ENCODE peak calls at places on chromosome 4, in seven cellular contexts. V, C, S, P, Z, L and W are unnamed samples.

GRCh38 chr4:147822128-147822527 is 90.2 kb downstream of the ARHGAP10 start:
- DNase-seq in L (no peak), P (no peak), C (no peak), Z (peak), S (no peak), V (no peak), W (no peak)

GRCh38 chr4:157854819-157855218 is 318.0 kb downstream of the GASK1B start:
- DNase-seq in Z (no peak), L (no peak), V (no peak), P (no peak), C (no peak), S (no peak), W (no peak)

GRCh38 chr4:138404801-138405200 is 162.7 kb upstream of the SLC7A11 start:
- DNase-seq in Z (no peak), P (no peak), L (no peak), C (no peak), V (no peak), S (no peak), W (no peak)

GRCh38 chr4:32470087-32470585 is 1750.0 kb downstream of the PCDH7 start:
- DNase-seq in L (no peak), V (no peak), Z (no peak), P (no peak), C (no peak), S (no peak), W (no peak)

GRCh38 chr4:25860586-25861421 is 2.0 kb downstream of the SEL1L3 start:
- DNase-seq in C (peak), Z (no peak), L (no peak), V (no peak), P (no peak), S (no peak), W (no peak)

GRCh38 chr4:65559270-65559669 is 111.0 kb downstream of the EPHA5 start:
- DNase-seq in L (no peak), P (peak), C (no peak), V (no peak), Z (no peak), S (no peak), W (no peak)

GRCh38 chr4:185457136-185457535 is 14.4 kb downstream of the CCDC110 start:
- DNase-seq in S (no peak), Z (no peak), V (no peak), P (no peak), C (no peak), L (no peak), W (no peak)

GRCh38 chr4:178165251-178165650 is 723.0 kb upstream of the AGA start:
- DNase-seq in Z (no peak), S (no peak), C (no peak), V (no peak), P (no peak), L (no peak), W (no peak)

GRCh38 chr4:66465111-66465510 is 794.8 kb upstream of the EPHA5 start:
- DNase-seq in S (no peak), Z (no peak), V (no peak), L (no peak), P (no peak), C (no peak), W (no peak)

GRCh38 chr4:184387351-184387750 is 87.0 kb downstream of the IRF2 start:
- DNase-seq in L (no peak), P (no peak), S (no peak), V (no peak), C (no peak), Z (no peak), W (no peak)

GRCh38 chr4:126583509-126583908 is 1049.2 kb upstream of the INTU start:
- DNase-seq in C (no peak), L (no peak), P (peak), Z (peak), S (no peak), V (no peak), W (no peak)

GRCh38 chr4:53905935-53906377 is 158.4 kb downstream of the CHIC2 start:
- DNase-seq in P (no peak), S (peak), Z (peak), V (no peak), L (peak), C (no peak), W (no peak)

GRCh38 chr4:99612281-99612680 is 37.7 kb downstream of the MTTP start:
- DNase-seq in V (no peak), Z (no peak), L (no peak), P (no peak), C (no peak), S (no peak), W (no peak)

GRCh38 chr4:6772223-6772928 is 10.2 kb upstream of the KIAA0232 start:
- DNase-seq in Z (no peak), C (no peak), L (no peak), P (no peak), V (no peak), S (no peak), W (no peak)

GRCh38 chr4:24209131-24209530 is 319.3 kb upstream of the PPARGC1A start:
- DNase-seq in C (no peak), L (no peak), P (no peak), S (no peak), Z (no peak), V (no peak), W (no peak)

GRCh38 chr4:188971125-188971524 is 831.9 kb downstream of the TRIML1 start:
- DNase-seq in C (no peak), S (peak), L (no peak), P (no peak), Z (no peak), V (no peak), W (no peak)

GRCh38 chr4:6473264-6474052 is 1.0 kb upstream of the PPP2R2C start:
- DNase-seq in Z (no peak), L (no peak), S (no peak), P (peak), V (no peak), C (no peak), W (no peak)

GRCh38 chr4:19659131-19659530 is 592.6 kb upstream of the SLIT2 start:
- DNase-seq in P (no peak), L (no peak), C (no peak), V (no peak), Z (no peak), S (no peak), W (no peak)

GRCh38 chr4:183444953-183445543 is 612 bp downstream of the CDKN2AIP start:
- DNase-seq in Z (no peak), C (peak), V (peak), S (peak), P (no peak), L (no peak), W (peak)

GRCh38 chr4:72767903-72768817 is 199.1 kb upstream of the ADAMTS3 start:
- DNase-seq in V (no peak), S (peak), L (no peak), C (peak), P (no peak), Z (no peak), W (no peak)

GRCh38 chr4:10117424-10118354 is 1.1 kb upstream of the WDR1 start:
- DNase-seq in V (no peak), Z (no peak), C (no peak), S (no peak), L (peak), P (peak), W (no peak)

GRCh38 chr4:185304541-185304940 is 91.2 kb downstream of the LRP2BP start:
- DNase-seq in Z (no peak), P (no peak), C (no peak), S (no peak), V (no peak), L (no peak), W (no peak)

GRCh38 chr4:761739-762138 is 56.1 kb downstream of the PCGF3 start:
- DNase-seq in C (no peak), P (no peak), L (no peak), Z (no peak), S (no peak), V (no peak), W (no peak)

GRCh38 chr4:30718889-30719252 is 1.3 kb upstream of the PCDH7 start:
- DNase-seq in L (no peak), C (no peak), P (no peak), V (no peak), S (peak), Z (no peak), W (no peak)

GRCh38 chr4:20825493-20825892 is 125.2 kb downstream of the PACRGL start:
- DNase-seq in S (no peak), Z (no peak), P (no peak), C (no peak), V (no peak), L (no peak), W (no peak)

GRCh38 chr4:127203561-127204260 is 429.0 kb upstream of the INTU start:
- DNase-seq in V (no peak), C (no peak), P (no peak), Z (no peak), L (no peak), S (no peak), W (no peak)

GRCh38 chr4:42453612-42454011 is 56.3 kb downstream of the SHISA3 start:
- DNase-seq in Z (no peak), S (no peak), P (no peak), L (peak), C (no peak), V (no peak), W (no peak)

GRCh38 chr4:47468686-47469365 is 5.3 kb upstream of the COMMD8 start:
- DNase-seq in Z (no peak), C (no peak), P (no peak), V (no peak), L (no peak), S (no peak), W (no peak)

GRCh38 chr4:183838987-183839712 is 66.0 kb upstream of the STOX2 start:
- DNase-seq in L (no peak), V (no peak), Z (no peak), S (peak), C (no peak), P (no peak), W (no peak)

GRCh38 chr4:109462802-109463201 is 29.2 kb downstream of the SEC24B start:
- DNase-seq in C (no peak), Z (no peak), S (no peak), L (no peak), V (no peak), P (no peak), W (no peak)

GRCh38 chr4:109465065-109465464 is 31.4 kb downstream of the SEC24B start:
- DNase-seq in Z (no peak), C (no peak), S (no peak), P (no peak), L (no peak), V (no peak), W (no peak)

DNA sequence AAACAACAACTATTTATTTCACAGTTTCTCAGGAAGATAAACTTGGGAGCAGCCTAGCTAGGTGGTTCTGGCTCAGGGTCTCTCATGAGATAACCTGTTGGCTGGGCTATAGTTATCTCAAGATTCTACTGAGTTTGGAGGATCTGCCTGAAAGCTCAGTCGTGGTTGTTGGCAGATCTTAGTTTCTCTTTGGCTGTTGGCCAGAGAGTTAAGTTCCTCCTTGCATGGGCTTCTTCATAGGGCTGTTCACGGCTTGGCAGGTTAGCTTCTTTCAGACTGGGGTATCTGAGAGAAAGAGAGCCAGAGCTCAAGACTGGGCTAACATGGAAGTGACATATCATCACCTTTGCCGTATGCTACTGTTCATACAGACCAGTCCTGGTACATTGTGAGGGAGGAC is 28.7 kb downstream of the SEC24B start:
- DNase-seq in P (no peak), S (no peak), V (no peak), C (no peak), L (no peak), Z (no peak), W (no peak)
- TF ChIP-seq POLR2AphosphoS5 in P (no peak), S (no peak), V (no peak), C (no peak), L (no peak), Z (no peak), W (no peak)

DNA sequence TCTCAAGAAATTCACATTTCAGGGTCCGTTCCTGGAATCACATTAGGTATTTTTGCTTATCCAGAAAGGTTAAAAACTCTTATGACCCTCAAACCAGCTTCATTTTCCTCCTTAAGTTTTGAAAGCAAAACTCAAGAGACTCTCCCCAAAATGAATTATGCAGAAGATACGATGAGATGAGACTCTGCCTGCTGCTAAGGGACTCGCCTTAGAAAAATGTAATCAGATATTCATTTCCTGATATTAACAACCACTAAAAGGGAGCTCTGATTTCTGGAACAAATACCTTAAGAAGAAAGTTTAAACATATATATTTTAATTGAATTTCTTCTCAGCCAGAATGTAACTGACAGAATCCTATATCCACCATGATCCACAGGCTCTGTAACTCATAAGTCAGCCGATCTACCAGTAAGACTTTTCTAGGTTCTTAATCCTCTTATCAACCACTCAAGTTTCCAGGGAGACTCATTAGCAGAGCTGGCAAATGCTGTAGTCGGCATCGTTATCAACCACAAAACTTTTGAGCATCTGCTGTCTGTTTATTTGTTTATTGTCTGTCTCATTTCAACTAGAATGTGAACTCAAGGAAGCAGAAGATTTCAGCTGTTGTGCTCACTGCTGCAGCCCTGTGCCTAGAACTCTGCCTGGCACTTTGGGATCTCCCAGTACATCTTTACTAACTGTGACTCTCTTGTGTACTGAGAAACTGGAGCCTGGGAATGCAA is 112.5 kb downstream of the LDB2 start:
- DNase-seq in Z (no peak), V (no peak), L (no peak), C (no peak), S (no peak), P (no peak), W (no peak)
- TF ChIP-seq TAF1 in Z (no peak), V (no peak), L (no peak), C (no peak), S (no peak), P (no peak), W (no peak)

GRCh38 chr4:1956631-1957030 is 52.1 kb downstream of the NELFA start:
- DNase-seq in C (no peak), Z (no peak), S (no peak), P (no peak), V (no peak), L (no peak), W (no peak)

GRCh38 chr4:1952046-1952700 is 56.6 kb downstream of the NELFA start:
- DNase-seq in L (no peak), V (no peak), P (no peak), S (no peak), Z (no peak), C (no peak), W (no peak)

GRCh38 chr4:1950369-1950768 is 58.4 kb downstream of the NELFA start:
- DNase-seq in Z (no peak), C (no peak), P (no peak), V (no peak), S (no peak), L (no peak), W (no peak)

GRCh38 chr4:1952719-1953118 is 56.1 kb downstream of the NELFA start:
- DNase-seq in P (no peak), L (no peak), Z (no peak), V (no peak), C (no peak), S (no peak), W (no peak)

DNA sequence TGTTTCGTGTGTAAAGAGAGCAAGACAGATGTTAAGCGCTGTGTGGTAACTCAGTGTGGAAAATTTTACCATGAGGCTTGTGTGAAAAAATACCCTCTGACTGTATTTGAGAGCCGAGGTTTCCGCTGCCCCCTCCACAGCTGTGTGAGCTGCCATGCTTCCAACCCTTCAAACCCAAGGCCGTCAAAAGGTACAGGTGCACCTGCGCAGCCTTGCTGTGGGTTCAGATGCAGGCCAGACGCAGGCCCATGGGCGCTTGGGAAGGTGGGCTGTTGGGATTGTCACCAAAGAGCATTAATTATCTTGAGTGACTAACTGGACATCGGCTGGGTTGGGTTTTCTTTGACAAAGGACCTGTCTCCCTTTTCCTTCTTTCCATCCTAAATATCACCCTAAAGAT is 55.4 kb downstream of the NELFA start:
- DNase-seq in Z (no peak), P (no peak), L (no peak), S (no peak), C (no peak), V (no peak), W (no peak)
- TF ChIP-seq POLR2AphosphoS5 in Z (no peak), P (no peak), L (no peak), S (no peak), C (no peak), V (no peak), W (no peak)

GRCh38 chr4:70153937-70154336 is at the start of gene PRR27:
- DNase-seq in V (no peak), L (no peak), C (no peak), P (no peak), Z (no peak), S (no peak), W (no peak)

DNA sequence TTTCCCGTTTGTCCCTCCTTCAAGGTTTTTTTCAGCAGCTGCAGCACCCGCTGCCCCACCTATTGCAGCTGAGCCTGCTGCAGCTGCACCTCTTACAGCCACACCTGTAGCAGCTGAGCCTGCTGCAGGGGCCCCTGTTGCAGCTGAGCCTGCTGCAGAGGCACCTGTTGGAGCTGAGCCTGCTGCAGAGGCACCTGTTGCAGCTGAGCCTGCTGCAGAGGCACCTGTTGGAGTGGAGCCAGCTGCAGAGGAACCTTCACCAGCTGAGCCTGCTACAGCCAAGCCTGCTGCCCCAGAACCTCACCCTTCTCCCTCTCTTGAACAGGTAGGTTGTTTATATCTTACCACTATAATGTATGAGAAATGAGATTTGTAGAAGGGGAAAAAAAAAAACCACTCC is 4.5 kb downstream of the PRR27 start:
- DNase-seq in Z (no peak), V (no peak), S (no peak), C (no peak), P (no peak), L (no peak), W (no peak)
- TF ChIP-seq TAF1 in Z (no peak), V (no peak), S (no peak), C (no peak), P (no peak), L (no peak), W (no peak)